ENCODE peak calls at places on chromosomes 1 and 21, in ten cellular contexts. O is AG08395; K is ELR; N is foreskin fibroblast; R is activated T-cell treated with anti-CD3 and anti-CD28 coated beads for 1 hour; S is T-helper 17 cell; M is non-pigmented ciliary epithelial cell; X is IMR-90; P is heart right ventricle; I is stimulated activated naive B cell treated with anti-CD40 and anti-IgM and Interleukin-4, amounts not matched to agents 10 μg/mL and 1 μg/mL and 100 μg/mL, for 72 hours. F is an unnamed sample.

GRCh38 chr1:60942896-60943633 is 139.3 kb upstream of the NFIA start:
- DNase-seq in O (no peak), K (no peak), N (no peak), R (no peak), S (no peak), M (no peak), X (no peak), P (no peak), I (no peak), F (no peak)

GRCh38 chr1:16215882-16216753 is 3.7 kb upstream of the ARHGEF19 start:
- DNase-seq in O (peak; percentile 50), K (peak; percentile 57), N (peak; percentile 71), R (peak; percentile 23), S (peak; percentile 32), M (peak; percentile 35), X (peak; percentile 69), P (peak; percentile 82), I (peak; percentile 56), F (peak; percentile 20)

GRCh38 chr1:76302711-76303347 is 228.3 kb downstream of the ST6GALNAC3 start:
- DNase-seq in O (no peak), K (peak; percentile 8), N (no peak), R (no peak), S (no peak), M (no peak), X (peak; percentile 1), P (no peak), I (no peak), F (no peak)

GRCh38 chr21:37159053-37159776 is 86.2 kb downstream of the TTC3 start:
- DNase-seq in O (no peak), K (no peak), N (no peak), R (no peak), S (no peak), M (no peak), X (peak; percentile 76), P (no peak), I (peak; percentile 27), F (no peak)

GRCh38 chr1:222224576-222224975 is 323.3 kb downstream of the HHIPL2 start:
- DNase-seq in O (no peak), K (peak; percentile 15), N (peak; percentile 12), R (no peak), S (no peak), M (no peak), X (peak; percentile 39), P (no peak), I (no peak), F (no peak)

GRCh38 chr1:203324103-203325003 is 19.0 kb downstream of the BTG2 start:
- DNase-seq in O (no peak), K (no peak), N (no peak), R (no peak), S (peak; percentile 26), M (no peak), X (no peak), P (no peak), I (peak; percentile 38), F (no peak)

GRCh38 chr1:62327360-62328051 is 8.3 kb upstream of the KANK4 start:
- DNase-seq in O (no peak), K (no peak), N (no peak), R (no peak), S (no peak), M (no peak), X (no peak), P (no peak), I (no peak), F (no peak)

GRCh38 chr1:243979396-243979795 is 71.7 kb upstream of the ZBTB18 start:
- DNase-seq in O (no peak), K (no peak), N (no peak), R (no peak), S (no peak), M (no peak), X (no peak), P (no peak), I (no peak), F (no peak)

GRCh38 chr1:161495490-161495889 is 9.8 kb upstream of the FCGR2A start:
- DNase-seq in O (no peak), K (no peak), N (no peak), R (no peak), S (no peak), M (no peak), X (no peak), P (no peak), I (no peak), F (no peak)

GRCh38 chr1:68321084-68321685 is 88.9 kb upstream of the WLS start:
- DNase-seq in O (peak; percentile 47), K (peak; percentile 70), N (peak; percentile 76), R (no peak), S (no peak), M (no peak), X (peak; percentile 61), P (peak; percentile 53), I (no peak), F (no peak)

GRCh38 chr1:119316870-119317416 is 51.6 kb upstream of the HAO2 start:
- DNase-seq in O (peak; percentile 41), K (no peak), N (no peak), R (no peak), S (no peak), M (no peak), X (no peak), P (no peak), I (no peak), F (no peak)

GRCh38 chr1:117370071-117370470 is 2.8 kb downstream of the MAN1A2 start:
- DNase-seq in O (no peak), K (peak; percentile 18), N (no peak), R (no peak), S (no peak), M (no peak), X (peak; percentile 6), P (no peak), I (no peak), F (no peak)

GRCh38 chr1:204564835-204565234 is 48.6 kb downstream of the MDM4 start:
- DNase-seq in O (no peak), K (no peak), N (no peak), R (no peak), S (no peak), M (no peak), X (no peak), P (no peak), I (peak; percentile 63), F (no peak)

GRCh38 chr1:62437273-62437945 is 560 bp downstream of the USP1 start:
- DNase-seq in O (no peak), K (peak; percentile 33), N (no peak), R (peak; percentile 26), S (peak; percentile 40), M (no peak), X (no peak), P (no peak), I (no peak), F (no peak)

GRCh38 chr1:113429461-113430153 is 39.3 kb downstream of the MAGI3 start:
- DNase-seq in O (no peak), K (no peak), N (no peak), R (no peak), S (no peak), M (no peak), X (peak; percentile 10), P (peak; percentile 14), I (no peak), F (no peak)